ENCODE peak calls at places on chromosomes 7 and 10, in ten cellular contexts. T is IMR-90, P is A549, H is pancreas, Y is cardiac muscle cell, K is tibial artery, G is RWPE2, A is sigmoid colon, Q is psoas muscle, O is Panc1. U is an unnamed sample. For H3K4me1, the result is how much of the 10 kb centered on the place peaks cover.

GRCh38 chr10:86918022-86918471 is 39.4 kb downstream of the MMRN2 start:
- DNase-seq in T (peak), P (no peak), H (no peak), Y (peak), K (no peak), G (no peak), A (no peak), Q (no peak), O (no peak), U (no peak)

GRCh38 chr7:28054531-28055160 is 125.9 kb downstream of the JAZF1 start:
- DNase-seq in T (no peak), P (no peak), H (no peak), Y (no peak), K (no peak), G (no peak), A (no peak), Q (no peak), O (no peak), U (no peak)

GRCh38 chr7:47271749-47272148 is 310.2 kb downstream of the TNS3 start:
- DNase-seq in T (no peak), P (no peak), H (no peak), Y (no peak), K (no peak), G (no peak), A (no peak), Q (no peak), O (no peak), U (no peak)

GRCh38 chr7:42175834-42176745 is 60.9 kb downstream of the GLI3 start:
- DNase-seq in T (no peak), P (no peak), H (no peak), Y (no peak), K (no peak), G (no peak), A (peak), Q (no peak), O (no peak), U (no peak)

GRCh38 chr10:69348824-69349541 is 67.7 kb downstream of the TACR2 start:
- DNase-seq in T (peak), P (peak), H (no peak), Y (peak), K (peak), G (peak), A (peak), Q (peak), O (peak), U (no peak)

GRCh38 chr7:94949532-94949931 is 42.1 kb downstream of the PPP1R9A start:
- DNase-seq in T (no peak), P (no peak), H (no peak), Y (no peak), K (no peak), G (no peak), A (no peak), Q (no peak), O (no peak), U (no peak)

GRCh38 chr7:137074386-137075030 is 206.1 kb downstream of the CHRM2 start:
- DNase-seq in T (peak), P (no peak), H (no peak), Y (peak), K (no peak), G (no peak), A (no peak), Q (no peak), O (no peak), U (no peak)

GRCh38 chr10:30857803-30858202 is 173.9 kb downstream of the ZNF438 start:
- DNase-seq in T (peak), P (no peak), H (peak), Y (peak), K (peak), G (no peak), A (peak), Q (peak), O (no peak), U (peak)

GRCh38 chr7:153523320-153524015 is 528.7 kb upstream of the DPP6 start:
- DNase-seq in T (no peak), P (no peak), H (no peak), Y (no peak), K (no peak), G (no peak), A (peak), Q (no peak), O (no peak), U (no peak)

GRCh38 chr10:86775056-86775858 is 18.8 kb downstream of the BMPR1A start:
- DNase-seq in T (peak), P (no peak), H (no peak), Y (peak), K (no peak), G (no peak), A (no peak), Q (no peak), O (no peak), U (no peak)

GRCh38 chr7:104971290-104972071 is 42.5 kb upstream of the KMT2E start:
- DNase-seq in T (peak), P (no peak), H (no peak), Y (peak), K (peak), G (no peak), A (no peak), Q (no peak), O (no peak), U (no peak)

GRCh38 chr10:77318739-77319138 is 318.9 kb downstream of the KCNMA1 start:
- DNase-seq in T (no peak), P (no peak), H (no peak), Y (no peak), K (no peak), G (no peak), A (no peak), Q (no peak), O (no peak), U (no peak)

GRCh38 chr10:73060738-73061635 is 35.7 kb downstream of the P4HA1 start:
- DNase-seq in T (peak), P (peak), H (no peak), Y (peak), K (no peak), G (no peak), A (no peak), Q (no peak), O (no peak), U (no peak)

GRCh38 chr10:4704034-4704545 is 121.9 kb upstream of the AKR1E2 start:
- DNase-seq in T (peak), P (peak), H (no peak), Y (peak), K (no peak), G (no peak), A (no peak), Q (no peak), O (peak), U (no peak)

GRCh38 chr10:22612316-22612715 is 102.1 kb downstream of the PIP4K2A start:
- DNase-seq in T (no peak), P (no peak), H (no peak), Y (no peak), K (no peak), G (no peak), A (no peak), Q (no peak), O (no peak), U (no peak)

GRCh38 chr7:2777898-2778535 is 66.1 kb downstream of the GNA12 start:
- DNase-seq in T (no peak), P (no peak), H (no peak), Y (no peak), K (no peak), G (no peak), A (no peak), Q (no peak), O (no peak), U (no peak)

DNA sequence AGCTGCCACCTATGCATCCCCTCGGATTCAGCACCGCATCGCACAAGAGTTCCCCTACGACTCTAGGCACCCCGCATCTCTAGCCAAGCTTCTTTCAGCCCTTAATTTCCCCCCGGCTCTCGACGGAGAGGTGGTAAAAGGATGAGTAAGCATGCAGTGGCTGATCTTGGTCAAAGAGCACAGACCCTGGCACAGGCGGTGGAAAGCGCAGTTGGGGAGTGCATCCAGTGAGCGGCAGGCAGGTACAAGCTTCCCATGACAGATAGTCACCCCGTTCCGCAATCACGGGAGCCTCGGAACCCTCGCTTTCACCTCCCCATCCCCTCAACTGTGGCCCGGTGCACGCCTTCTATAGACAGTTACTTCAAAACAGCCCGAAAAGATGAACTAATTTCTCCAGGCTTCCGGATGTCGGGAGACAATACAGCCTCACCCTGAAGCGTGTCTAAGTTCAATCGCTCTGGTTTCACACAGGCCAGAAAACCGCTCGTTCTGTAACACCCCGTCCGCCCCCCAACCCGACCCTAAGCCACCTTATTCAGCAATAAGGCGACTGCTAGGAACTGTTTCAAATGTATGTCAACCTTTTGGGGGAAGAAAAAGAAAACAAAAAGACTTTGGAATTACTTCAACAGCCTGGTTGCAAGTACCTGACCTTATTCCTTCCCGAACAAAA is 1.5 kb downstream of the RHEB start:
- DNase-seq in T (peak), P (no peak), H (peak), Y (peak), K (peak), G (no peak), A (peak), Q (peak), O (no peak), U (no peak)
- H3K4me1 ChIP-seq in T (under half), P (under half), H (under half), Y (under half), K (under half), G (under half), A (under half), Q (under half), O (under half), U (under half)

GRCh38 chr10:110360857-110361474 is 56.2 kb upstream of the SMNDC1 start:
- DNase-seq in T (no peak), P (no peak), H (no peak), Y (no peak), K (no peak), G (no peak), A (no peak), Q (no peak), O (no peak), U (no peak)

GRCh38 chr10:110358278-110358677 is 53.6 kb upstream of the SMNDC1 start:
- DNase-seq in T (no peak), P (no peak), H (no peak), Y (no peak), K (no peak), G (no peak), A (no peak), Q (no peak), O (no peak), U (no peak)

GRCh38 chr10:110357252-110357780 is 52.6 kb upstream of the SMNDC1 start:
- DNase-seq in T (peak), P (no peak), H (no peak), Y (peak), K (no peak), G (no peak), A (no peak), Q (no peak), O (no peak), U (no peak)

GRCh38 chr10:110357871-110358270 is 53.2 kb upstream of the SMNDC1 start:
- DNase-seq in T (no peak), P (no peak), H (no peak), Y (no peak), K (no peak), G (no peak), A (no peak), Q (no peak), O (no peak), U (no peak)

DNA sequence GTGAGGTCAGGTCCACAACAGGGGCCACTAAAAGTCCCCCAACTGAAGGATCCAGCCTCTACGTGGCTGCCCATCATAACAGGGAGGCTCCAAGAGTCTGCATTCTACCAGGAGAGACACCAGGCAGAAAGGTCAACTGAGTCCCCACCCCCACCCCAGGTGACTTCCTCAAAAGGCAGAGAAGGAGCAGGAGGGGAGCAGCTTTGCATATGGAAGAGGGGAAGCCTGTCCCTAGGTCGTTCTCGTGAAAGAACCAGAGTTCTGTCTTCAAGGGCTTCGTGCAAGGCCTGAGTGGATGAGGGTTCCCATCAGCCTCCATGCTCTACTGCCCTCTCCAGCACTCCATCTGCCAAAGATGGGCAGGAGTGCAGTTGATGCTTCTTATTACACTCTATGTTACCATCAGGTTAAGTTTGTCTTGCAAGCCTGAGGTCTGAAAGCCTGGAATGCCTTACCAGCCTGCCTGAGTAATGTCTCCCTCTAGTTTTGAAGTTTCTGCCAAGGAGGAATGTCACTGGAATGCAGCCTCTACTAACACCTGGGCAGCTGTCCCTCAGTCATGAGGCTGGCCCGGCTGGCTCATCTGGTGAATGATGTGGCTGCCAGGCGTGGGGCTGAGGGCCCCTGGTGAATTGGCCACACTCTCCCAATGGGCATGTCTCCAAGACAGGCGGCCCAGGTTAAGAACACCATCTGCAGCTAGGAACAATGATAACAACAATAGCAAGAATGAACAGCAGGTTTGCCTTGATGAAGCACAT is 54.3 kb upstream of the SMNDC1 start:
- DNase-seq in T (no peak), P (no peak), H (peak), Y (no peak), K (no peak), G (no peak), A (no peak), Q (no peak), O (no peak), U (no peak)
- TF ChIP-seq CTCF in T (no peak), P (no peak), H (no peak), Y (no peak), K (no peak), G (peak), A (no peak), Q (no peak), O (no peak), U (no peak)

GRCh38 chr10:124717358-124717757 is 26.8 kb downstream of the FAM53B start:
- DNase-seq in T (no peak), P (no peak), H (no peak), Y (no peak), K (no peak), G (no peak), A (no peak), Q (no peak), O (no peak), U (no peak)

GRCh38 chr10:124719213-124719851 is 24.8 kb downstream of the FAM53B start:
- DNase-seq in T (peak), P (no peak), H (no peak), Y (peak), K (no peak), G (no peak), A (peak), Q (peak), O (no peak), U (no peak)

GRCh38 chr10:124715479-124715878 is 28.7 kb downstream of the FAM53B start:
- DNase-seq in T (no peak), P (no peak), H (no peak), Y (no peak), K (no peak), G (no peak), A (no peak), Q (no peak), O (no peak), U (no peak)

GRCh38 chr10:124721295-124722052 is 22.7 kb downstream of the FAM53B start:
- DNase-seq in T (no peak), P (no peak), H (no peak), Y (peak), K (peak), G (no peak), A (peak), Q (peak), O (no peak), U (no peak)

DNA sequence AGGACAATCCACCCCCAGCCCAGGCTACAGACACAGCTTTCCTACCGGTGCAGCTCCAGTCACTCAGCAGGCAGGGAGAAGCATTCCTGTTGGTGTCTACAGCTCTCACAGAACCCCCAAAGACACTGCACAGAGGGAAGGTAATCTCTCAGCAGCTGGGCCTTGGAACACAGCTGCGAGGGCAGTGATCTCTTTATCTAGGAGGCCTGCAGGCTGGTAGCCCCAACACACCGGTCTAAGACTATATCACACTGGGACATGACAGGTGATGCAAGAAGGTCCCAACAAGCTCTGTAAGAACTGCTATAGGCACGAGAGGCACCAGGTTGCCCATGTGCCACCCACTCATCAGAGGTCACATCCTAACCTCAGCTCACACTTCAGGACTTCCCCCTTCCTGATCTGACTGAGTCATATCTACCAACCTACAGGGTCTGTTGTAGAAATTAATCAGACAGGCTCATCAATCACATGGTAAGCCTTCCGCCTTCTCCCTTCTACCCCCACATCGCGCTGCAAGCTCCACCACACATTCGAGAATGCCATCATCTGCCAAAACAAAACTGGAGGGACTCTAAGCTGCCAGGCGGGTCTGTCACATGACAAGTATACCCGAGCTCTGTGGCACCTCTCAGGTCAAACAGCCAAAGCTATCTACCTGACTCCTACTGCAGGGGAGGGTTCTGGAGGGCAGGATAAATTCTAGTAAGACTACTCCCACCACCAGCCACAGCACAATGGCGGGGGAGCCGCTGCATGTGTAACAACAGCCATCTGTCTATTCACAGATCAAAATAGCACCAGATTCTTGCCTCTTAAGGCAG is 26.1 kb downstream of the FAM53B start:
- DNase-seq in T (no peak), P (no peak), H (no peak), Y (no peak), K (no peak), G (no peak), A (no peak), Q (no peak), O (no peak), U (no peak)
- H3K4me1 ChIP-seq in T (under half), P (under half), H (under half), Y (under half), K (under half), G (under half), A (under half), Q (half or more), O (under half), U (half or more)

GRCh38 chr10:29030855-29031254 is 258.0 kb upstream of the LYZL1 start:
- DNase-seq in T (no peak), P (no peak), H (no peak), Y (peak), K (no peak), G (no peak), A (no peak), Q (no peak), O (no peak), U (no peak)
- TF ChIP-seq CTCF in T (no peak), P (no peak), H (no peak), Y (no peak), K (no peak), G (no peak), A (no peak), Q (no peak), O (no peak), U (no peak)

U was measured in vagina.